ENCODE peak calls at places on chromosomes 12 and 14, in seven cellular contexts. One of them, this sample, is unnamed.
A peak's percentile ranks its signal among the peaks of the same experiment; 100 is the strongest.

GRCh38 chr14:104082807-104083206 is 2.7 kb upstream of the ASPG start:
- DNase-seq in HepG2: no peak
- DNase-seq in endothelial cell of umbilical vein: no peak
- DNase-seq in prostate gland: peak; percentile 64
- DNase-seq in stomach: peak; percentile 85
- DNase-seq in H1: no peak
- DNase-seq in SK-N-SH: peak; percentile 39
- DNase-seq in this sample: peak; percentile 89

GRCh38 chr12:82740129-82741000 is 53.7 kb downstream of the TMTC2 start:
- DNase-seq in H1: no peak
- DNase-seq in prostate gland: no peak
- DNase-seq in SK-N-SH: no peak
- DNase-seq in HepG2: no peak
- DNase-seq in endothelial cell of umbilical vein: no peak
- DNase-seq in stomach: no peak
- DNase-seq in this sample: no peak

GRCh38 chr12:42552822-42553221 is 36.7 kb downstream of the PRICKLE1 start:
- DNase-seq in prostate gland: no peak
- DNase-seq in HepG2: no peak
- DNase-seq in stomach: no peak
- DNase-seq in endothelial cell of umbilical vein: no peak
- DNase-seq in H1: peak; percentile 60
- DNase-seq in SK-N-SH: no peak
- DNase-seq in this sample: no peak

GRCh38 chr14:22980672-22981089 is 1.7 kb downstream of the AJUBA start:
- DNase-seq in prostate gland: peak; percentile 60
- DNase-seq in H1: peak; percentile 80
- DNase-seq in stomach: peak; percentile 57
- DNase-seq in HepG2: peak; percentile 76
- DNase-seq in SK-N-SH: peak; percentile 43
- DNase-seq in endothelial cell of umbilical vein: no peak
- DNase-seq in this sample: peak; percentile 62

GRCh38 chr14:64407329-64407728 is 19.2 kb downstream of the MTHFD1 start:
- DNase-seq in endothelial cell of umbilical vein: no peak
- DNase-seq in prostate gland: no peak
- DNase-seq in stomach: no peak
- DNase-seq in HepG2: no peak
- DNase-seq in H1: no peak
- DNase-seq in SK-N-SH: no peak
- DNase-seq in this sample: no peak

GRCh38 chr12:24134092-24134491 is 184.6 kb upstream of the SOX5 start:
- DNase-seq in HepG2: no peak
- DNase-seq in endothelial cell of umbilical vein: no peak
- DNase-seq in SK-N-SH: no peak
- DNase-seq in stomach: no peak
- DNase-seq in H1: no peak
- DNase-seq in prostate gland: no peak
- DNase-seq in this sample: no peak

GRCh38 chr12:42962384-42962783 is 372.8 kb upstream of the PRICKLE1 start:
- DNase-seq in HepG2: no peak
- DNase-seq in H1: no peak
- DNase-seq in endothelial cell of umbilical vein: no peak
- DNase-seq in prostate gland: no peak
- DNase-seq in SK-N-SH: peak; percentile 45
- DNase-seq in stomach: no peak
- DNase-seq in this sample: no peak

GRCh38 chr12:70449074-70449757 is 83.1 kb downstream of the KCNMB4 start:
- DNase-seq in endothelial cell of umbilical vein: no peak
- DNase-seq in prostate gland: no peak
- DNase-seq in HepG2: peak; percentile 20
- DNase-seq in H1: no peak
- DNase-seq in stomach: no peak
- DNase-seq in SK-N-SH: no peak
- DNase-seq in this sample: no peak

GRCh38 chr12:51889216-51890134 is 1.6 kb downstream of the ANKRD33 start:
- DNase-seq in SK-N-SH: peak; percentile 44
- DNase-seq in stomach: no peak
- DNase-seq in HepG2: no peak
- DNase-seq in H1: peak; percentile 72
- DNase-seq in endothelial cell of umbilical vein: no peak
- DNase-seq in prostate gland: no peak
- DNase-seq in this sample: no peak

GRCh38 chr14:61470261-61470953 is 149.0 kb downstream of the PRKCH start:
- DNase-seq in stomach: no peak
- DNase-seq in HepG2: no peak
- DNase-seq in endothelial cell of umbilical vein: peak; percentile 82
- DNase-seq in prostate gland: no peak
- DNase-seq in H1: no peak
- DNase-seq in SK-N-SH: peak; percentile 41
- DNase-seq in this sample: no peak

GRCh38 chr14:99241314-99242035 is 30.5 kb downstream of the BCL11B start:
- DNase-seq in HepG2: no peak
- DNase-seq in stomach: no peak
- DNase-seq in endothelial cell of umbilical vein: no peak
- DNase-seq in H1: no peak
- DNase-seq in SK-N-SH: no peak
- DNase-seq in prostate gland: peak; percentile 44
- DNase-seq in this sample: no peak

GRCh38 chr14:105275267-105275946 is 25.4 kb downstream of the BRF1 start:
- DNase-seq in prostate gland: no peak
- DNase-seq in H1: no peak
- DNase-seq in stomach: no peak
- DNase-seq in endothelial cell of umbilical vein: no peak
- DNase-seq in HepG2: no peak
- DNase-seq in SK-N-SH: no peak
- DNase-seq in this sample: no peak

GRCh38 chr12:104692335-104693218 is 235.8 kb downstream of the CHST11 start:
- DNase-seq in stomach: no peak
- DNase-seq in HepG2: no peak
- DNase-seq in endothelial cell of umbilical vein: no peak
- DNase-seq in SK-N-SH: no peak
- DNase-seq in H1: no peak
- DNase-seq in prostate gland: no peak
- DNase-seq in this sample: no peak

GRCh38 chr14:100714205-100714781 is 12.4 kb upstream of the DLK1 start:
- DNase-seq in prostate gland: no peak
- DNase-seq in HepG2: no peak
- DNase-seq in stomach: no peak
- DNase-seq in endothelial cell of umbilical vein: no peak
- DNase-seq in H1: no peak
- DNase-seq in SK-N-SH: no peak
- DNase-seq in this sample: no peak

GRCh38 chr12:96073346-96074336 is 38.3 kb upstream of the LTA4H start:
- DNase-seq in HepG2: no peak
- DNase-seq in stomach: no peak
- DNase-seq in SK-N-SH: no peak
- DNase-seq in endothelial cell of umbilical vein: no peak
- DNase-seq in prostate gland: no peak
- DNase-seq in H1: no peak
- DNase-seq in this sample: no peak

GRCh38 chr12:96081596-96081995 is 46.2 kb upstream of the LTA4H start:
- DNase-seq in prostate gland: no peak
- DNase-seq in H1: no peak
- DNase-seq in HepG2: no peak
- DNase-seq in endothelial cell of umbilical vein: no peak
- DNase-seq in stomach: no peak
- DNase-seq in SK-N-SH: no peak
- DNase-seq in this sample: no peak

GRCh38 chr12:96077081-96077480 is 41.7 kb upstream of the LTA4H start:
- DNase-seq in stomach: no peak
- DNase-seq in prostate gland: no peak
- DNase-seq in SK-N-SH: no peak
- DNase-seq in H1: no peak
- DNase-seq in HepG2: no peak
- DNase-seq in endothelial cell of umbilical vein: no peak
- DNase-seq in this sample: no peak

GRCh38 chr12:96075560-96075959 is 40.2 kb upstream of the LTA4H start:
- DNase-seq in prostate gland: no peak
- DNase-seq in stomach: no peak
- DNase-seq in endothelial cell of umbilical vein: no peak
- DNase-seq in SK-N-SH: no peak
- DNase-seq in HepG2: no peak
- DNase-seq in H1: no peak
- DNase-seq in this sample: no peak

GRCh38 chr12:96078281-96078761 is 42.9 kb upstream of the LTA4H start:
- DNase-seq in prostate gland: peak; percentile 5
- DNase-seq in stomach: peak; percentile 29
- DNase-seq in H1: no peak
- DNase-seq in SK-N-SH: no peak
- DNase-seq in endothelial cell of umbilical vein: peak; percentile 89
- DNase-seq in HepG2: no peak
- DNase-seq in this sample: peak; percentile 58
- TF ChIP-seq POLR2AphosphoS5 in prostate gland: no peak
- TF ChIP-seq POLR2AphosphoS5 in stomach: peak; percentile 23
- TF ChIP-seq POLR2AphosphoS5 in H1: no peak
- TF ChIP-seq POLR2AphosphoS5 in SK-N-SH: no peak
- TF ChIP-seq POLR2AphosphoS5 in endothelial cell of umbilical vein: no peak
- TF ChIP-seq POLR2AphosphoS5 in HepG2: no peak
- TF ChIP-seq POLR2AphosphoS5 in this sample: peak; percentile 46

GRCh38 chr12:8662592-8662991 is at the start of gene MFAP5:
- DNase-seq in HepG2: no peak
- DNase-seq in endothelial cell of umbilical vein: no peak
- DNase-seq in SK-N-SH: no peak
- DNase-seq in prostate gland: no peak
- DNase-seq in H1: no peak
- DNase-seq in stomach: no peak
- DNase-seq in this sample: no peak
- TF ChIP-seq POLR2AphosphoS5 in HepG2: no peak
- TF ChIP-seq POLR2AphosphoS5 in endothelial cell of umbilical vein: no peak
- TF ChIP-seq POLR2AphosphoS5 in SK-N-SH: no peak
- TF ChIP-seq POLR2AphosphoS5 in prostate gland: no peak
- TF ChIP-seq POLR2AphosphoS5 in H1: no peak
- TF ChIP-seq POLR2AphosphoS5 in stomach: no peak
- TF ChIP-seq POLR2AphosphoS5 in this sample: no peak

DNA sequence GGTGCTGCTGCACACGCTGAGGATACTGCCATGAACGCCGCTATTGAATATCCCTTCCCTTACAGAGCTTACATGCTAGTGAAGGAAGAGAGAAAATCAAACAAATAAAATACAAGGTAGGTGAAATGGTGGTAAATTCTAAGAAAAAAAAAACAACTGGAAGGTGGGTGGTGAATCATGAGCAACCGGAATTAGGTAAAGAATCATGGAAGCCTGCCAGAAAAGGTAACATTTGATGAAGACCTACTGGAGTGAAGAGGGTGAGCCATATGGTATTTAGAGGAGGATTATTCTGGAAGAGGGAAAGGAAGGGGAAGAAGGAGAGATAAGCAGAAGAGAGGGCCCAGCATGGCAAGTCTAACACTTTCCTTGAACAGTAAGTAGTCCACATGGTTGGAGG is 76.1 kb downstream of the LRIG3 start:
- DNase-seq in SK-N-SH: no peak
- DNase-seq in endothelial cell of umbilical vein: no peak
- DNase-seq in prostate gland: no peak
- DNase-seq in HepG2: no peak
- DNase-seq in stomach: no peak
- DNase-seq in H1: no peak
- DNase-seq in this sample: no peak
- TF ChIP-seq POLR2AphosphoS5 in SK-N-SH: no peak
- TF ChIP-seq POLR2AphosphoS5 in endothelial cell of umbilical vein: no peak
- TF ChIP-seq POLR2AphosphoS5 in prostate gland: no peak
- TF ChIP-seq POLR2AphosphoS5 in HepG2: no peak
- TF ChIP-seq POLR2AphosphoS5 in stomach: no peak
- TF ChIP-seq POLR2AphosphoS5 in H1: no peak
- TF ChIP-seq POLR2AphosphoS5 in this sample: no peak

GRCh38 chr12:117662220-117662619 is 300.8 kb upstream of the NOS1 start:
- DNase-seq in H1: no peak
- DNase-seq in SK-N-SH: no peak
- DNase-seq in endothelial cell of umbilical vein: no peak
- DNase-seq in HepG2: no peak
- DNase-seq in stomach: no peak
- DNase-seq in prostate gland: no peak
- DNase-seq in this sample: no peak
- TF ChIP-seq POLR2AphosphoS5 in H1: no peak
- TF ChIP-seq POLR2AphosphoS5 in SK-N-SH: no peak
- TF ChIP-seq POLR2AphosphoS5 in endothelial cell of umbilical vein: no peak
- TF ChIP-seq POLR2AphosphoS5 in HepG2: no peak
- TF ChIP-seq POLR2AphosphoS5 in stomach: no peak
- TF ChIP-seq POLR2AphosphoS5 in prostate gland: no peak
- TF ChIP-seq POLR2AphosphoS5 in this sample: no peak

DNA sequence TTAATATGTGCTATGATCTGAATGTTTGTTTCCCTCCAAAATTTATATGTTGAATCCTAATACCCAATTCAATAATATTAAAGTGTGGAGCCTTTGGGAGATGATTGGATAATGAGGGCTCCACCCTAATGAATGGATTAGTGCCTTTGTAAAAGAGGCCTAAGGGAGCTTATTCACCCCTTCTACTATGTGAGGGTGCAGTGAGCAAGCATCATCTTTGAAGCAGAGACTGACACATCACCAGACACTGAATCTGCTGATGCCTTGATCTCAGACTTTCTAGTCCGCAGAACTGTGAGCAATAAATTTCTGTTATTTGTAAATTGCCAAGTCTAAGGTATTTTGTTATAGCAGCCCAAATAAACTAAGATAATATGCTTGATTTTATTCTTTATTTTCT is 131.1 kb upstream of the SLC38A2 start:
- DNase-seq in prostate gland: no peak
- DNase-seq in H1: no peak
- DNase-seq in SK-N-SH: no peak
- DNase-seq in HepG2: no peak
- DNase-seq in endothelial cell of umbilical vein: no peak
- DNase-seq in stomach: no peak
- DNase-seq in this sample: no peak
- TF ChIP-seq POLR2AphosphoS5 in prostate gland: no peak
- TF ChIP-seq POLR2AphosphoS5 in H1: no peak
- TF ChIP-seq POLR2AphosphoS5 in SK-N-SH: no peak
- TF ChIP-seq POLR2AphosphoS5 in HepG2: no peak
- TF ChIP-seq POLR2AphosphoS5 in endothelial cell of umbilical vein: no peak
- TF ChIP-seq POLR2AphosphoS5 in stomach: no peak
- TF ChIP-seq POLR2AphosphoS5 in this sample: no peak

GRCh38 chr14:68379510-68380303 is 413.2 kb downstream of the ZFP36L1 start:
- DNase-seq in SK-N-SH: no peak
- DNase-seq in endothelial cell of umbilical vein: peak; percentile 57
- DNase-seq in H1: no peak
- DNase-seq in prostate gland: peak; percentile 39
- DNase-seq in stomach: no peak
- DNase-seq in HepG2: no peak
- DNase-seq in this sample: no peak

GRCh38 chr14:68375371-68375770 is 417.5 kb downstream of the ZFP36L1 start:
- DNase-seq in SK-N-SH: no peak
- DNase-seq in endothelial cell of umbilical vein: no peak
- DNase-seq in prostate gland: no peak
- DNase-seq in HepG2: no peak
- DNase-seq in H1: no peak
- DNase-seq in stomach: no peak
- DNase-seq in this sample: no peak

GRCh38 chr14:68377056-68377455 is 415.8 kb downstream of the ZFP36L1 start:
- DNase-seq in endothelial cell of umbilical vein: no peak
- DNase-seq in HepG2: no peak
- DNase-seq in stomach: no peak
- DNase-seq in H1: no peak
- DNase-seq in SK-N-SH: no peak
- DNase-seq in prostate gland: no peak
- DNase-seq in this sample: no peak

GRCh38 chr14:68376067-68376810 is 416.6 kb downstream of the ZFP36L1 start:
- DNase-seq in endothelial cell of umbilical vein: no peak
- DNase-seq in HepG2: no peak
- DNase-seq in H1: no peak
- DNase-seq in prostate gland: peak; percentile 73
- DNase-seq in SK-N-SH: no peak
- DNase-seq in stomach: no peak
- DNase-seq in this sample: peak; percentile 55

GRCh38 chr14:68377459-68377858 is 415.4 kb downstream of the ZFP36L1 start:
- DNase-seq in prostate gland: no peak
- DNase-seq in H1: no peak
- DNase-seq in HepG2: peak; percentile 92
- DNase-seq in stomach: no peak
- DNase-seq in SK-N-SH: no peak
- DNase-seq in endothelial cell of umbilical vein: peak; percentile 74
- DNase-seq in this sample: peak; percentile 63
- TF ChIP-seq POLR2AphosphoS5 in prostate gland: no peak
- TF ChIP-seq POLR2AphosphoS5 in H1: no peak
- TF ChIP-seq POLR2AphosphoS5 in HepG2: no peak
- TF ChIP-seq POLR2AphosphoS5 in stomach: no peak
- TF ChIP-seq POLR2AphosphoS5 in SK-N-SH: no peak
- TF ChIP-seq POLR2AphosphoS5 in endothelial cell of umbilical vein: no peak
- TF ChIP-seq POLR2AphosphoS5 in this sample: no peak